ENCODE peak calls at places on chromosomes 3 and 15, in ten cellular contexts. One of them, this sample, is unnamed.

GRCh38 chr3:147030274-147030673 is 376.1 kb downstream of the ZIC4 start:
- DNase-seq in K562: no peak
- DNase-seq in trophoblast cell: no peak
- DNase-seq in adrenal gland: no peak
- DNase-seq in psoas muscle: no peak
- DNase-seq in choroid plexus epithelial cell: peak
- DNase-seq in foreskin fibroblast: no peak
- DNase-seq in pancreas: no peak
- DNase-seq in HFF-Myc: no peak
- DNase-seq in H7: no peak
- DNase-seq in this sample: no peak

GRCh38 chr15:74415966-74416916 is 17.5 kb downstream of the SEMA7A start:
- DNase-seq in K562: no peak
- DNase-seq in trophoblast cell: no peak
- DNase-seq in adrenal gland: no peak
- DNase-seq in psoas muscle: no peak
- DNase-seq in choroid plexus epithelial cell: no peak
- DNase-seq in foreskin fibroblast: no peak
- DNase-seq in pancreas: no peak
- DNase-seq in HFF-Myc: no peak
- DNase-seq in H7: no peak
- DNase-seq in this sample: no peak

GRCh38 chr3:185851046-185851445 is 26.2 kb upstream of the IGF2BP2 start:
- DNase-seq in K562: no peak
- DNase-seq in trophoblast cell: no peak
- DNase-seq in adrenal gland: no peak
- DNase-seq in psoas muscle: no peak
- DNase-seq in choroid plexus epithelial cell: no peak
- DNase-seq in foreskin fibroblast: no peak
- DNase-seq in pancreas: no peak
- DNase-seq in HFF-Myc: no peak
- DNase-seq in H7: no peak
- DNase-seq in this sample: no peak

GRCh38 chr3:126394977-126395321 is 240 bp downstream of the CFAP100 start:
- DNase-seq in K562: no peak
- DNase-seq in trophoblast cell: no peak
- DNase-seq in adrenal gland: no peak
- DNase-seq in psoas muscle: no peak
- DNase-seq in choroid plexus epithelial cell: no peak
- DNase-seq in foreskin fibroblast: no peak
- DNase-seq in pancreas: peak
- DNase-seq in HFF-Myc: no peak
- DNase-seq in H7: no peak
- DNase-seq in this sample: no peak

GRCh38 chr15:66846031-66846430 is 144.0 kb downstream of the SMAD6 start:
- DNase-seq in K562: no peak
- DNase-seq in trophoblast cell: no peak
- DNase-seq in adrenal gland: no peak
- DNase-seq in psoas muscle: no peak
- DNase-seq in choroid plexus epithelial cell: no peak
- DNase-seq in foreskin fibroblast: no peak
- DNase-seq in pancreas: no peak
- DNase-seq in HFF-Myc: no peak
- DNase-seq in H7: no peak
- DNase-seq in this sample: no peak

GRCh38 chr3:146577662-146578061 is 27.5 kb downstream of the PLSCR5 start:
- DNase-seq in K562: no peak
- DNase-seq in trophoblast cell: peak
- DNase-seq in adrenal gland: no peak
- DNase-seq in psoas muscle: no peak
- DNase-seq in choroid plexus epithelial cell: peak
- DNase-seq in foreskin fibroblast: peak
- DNase-seq in pancreas: no peak
- DNase-seq in HFF-Myc: no peak
- DNase-seq in H7: peak
- DNase-seq in this sample: peak

GRCh38 chr3:143604849-143605660 is 243.2 kb downstream of the SLC9A9 start:
- DNase-seq in K562: no peak
- DNase-seq in trophoblast cell: no peak
- DNase-seq in adrenal gland: no peak
- DNase-seq in psoas muscle: no peak
- DNase-seq in choroid plexus epithelial cell: peak
- DNase-seq in foreskin fibroblast: no peak
- DNase-seq in pancreas: no peak
- DNase-seq in HFF-Myc: no peak
- DNase-seq in H7: no peak
- DNase-seq in this sample: no peak

GRCh38 chr3:40291471-40291870 is 18.0 kb upstream of the EIF1B start:
- DNase-seq in K562: no peak
- DNase-seq in trophoblast cell: peak
- DNase-seq in adrenal gland: no peak
- DNase-seq in psoas muscle: no peak
- DNase-seq in choroid plexus epithelial cell: no peak
- DNase-seq in foreskin fibroblast: no peak
- DNase-seq in pancreas: no peak
- DNase-seq in HFF-Myc: no peak
- DNase-seq in H7: no peak
- DNase-seq in this sample: no peak

GRCh38 chr15:67013696-67014095 is 51.7 kb upstream of the SMAD3 start:
- DNase-seq in K562: no peak
- DNase-seq in trophoblast cell: no peak
- DNase-seq in adrenal gland: no peak
- DNase-seq in psoas muscle: peak
- DNase-seq in choroid plexus epithelial cell: peak
- DNase-seq in foreskin fibroblast: peak
- DNase-seq in pancreas: no peak
- DNase-seq in HFF-Myc: no peak
- DNase-seq in H7: peak
- DNase-seq in this sample: no peak

GRCh38 chr3:108106449-108106848 is 15.6 kb upstream of the CD47 start:
- DNase-seq in K562: no peak
- DNase-seq in trophoblast cell: no peak
- DNase-seq in adrenal gland: no peak
- DNase-seq in psoas muscle: no peak
- DNase-seq in choroid plexus epithelial cell: no peak
- DNase-seq in foreskin fibroblast: no peak
- DNase-seq in pancreas: no peak
- DNase-seq in HFF-Myc: no peak
- DNase-seq in H7: no peak
- DNase-seq in this sample: no peak

GRCh38 chr15:70955151-70955550 is 62.5 kb downstream of the LRRC49 start:
- DNase-seq in K562: no peak
- DNase-seq in trophoblast cell: no peak
- DNase-seq in adrenal gland: no peak
- DNase-seq in psoas muscle: no peak
- DNase-seq in choroid plexus epithelial cell: peak
- DNase-seq in foreskin fibroblast: peak
- DNase-seq in pancreas: no peak
- DNase-seq in HFF-Myc: no peak
- DNase-seq in H7: no peak
- DNase-seq in this sample: no peak

GRCh38 chr3:71025010-71025409 is 558.5 kb downstream of the FOXP1 start:
- DNase-seq in K562: no peak
- DNase-seq in trophoblast cell: peak
- DNase-seq in adrenal gland: no peak
- DNase-seq in psoas muscle: no peak
- DNase-seq in choroid plexus epithelial cell: no peak
- DNase-seq in foreskin fibroblast: no peak
- DNase-seq in pancreas: no peak
- DNase-seq in HFF-Myc: no peak
- DNase-seq in H7: no peak
- DNase-seq in this sample: no peak
- H3K4me3 ChIP-seq in K562: no peak
- H3K4me3 ChIP-seq in trophoblast cell: no peak
- H3K4me3 ChIP-seq in adrenal gland: no peak
- H3K4me3 ChIP-seq in psoas muscle: no peak
- H3K4me3 ChIP-seq in choroid plexus epithelial cell: no peak
- H3K4me3 ChIP-seq in foreskin fibroblast: no peak
- H3K4me3 ChIP-seq in pancreas: no peak
- H3K4me3 ChIP-seq in HFF-Myc: no peak
- H3K4me3 ChIP-seq in H7: no peak
- H3K4me3 ChIP-seq in this sample: no peak

DNA sequence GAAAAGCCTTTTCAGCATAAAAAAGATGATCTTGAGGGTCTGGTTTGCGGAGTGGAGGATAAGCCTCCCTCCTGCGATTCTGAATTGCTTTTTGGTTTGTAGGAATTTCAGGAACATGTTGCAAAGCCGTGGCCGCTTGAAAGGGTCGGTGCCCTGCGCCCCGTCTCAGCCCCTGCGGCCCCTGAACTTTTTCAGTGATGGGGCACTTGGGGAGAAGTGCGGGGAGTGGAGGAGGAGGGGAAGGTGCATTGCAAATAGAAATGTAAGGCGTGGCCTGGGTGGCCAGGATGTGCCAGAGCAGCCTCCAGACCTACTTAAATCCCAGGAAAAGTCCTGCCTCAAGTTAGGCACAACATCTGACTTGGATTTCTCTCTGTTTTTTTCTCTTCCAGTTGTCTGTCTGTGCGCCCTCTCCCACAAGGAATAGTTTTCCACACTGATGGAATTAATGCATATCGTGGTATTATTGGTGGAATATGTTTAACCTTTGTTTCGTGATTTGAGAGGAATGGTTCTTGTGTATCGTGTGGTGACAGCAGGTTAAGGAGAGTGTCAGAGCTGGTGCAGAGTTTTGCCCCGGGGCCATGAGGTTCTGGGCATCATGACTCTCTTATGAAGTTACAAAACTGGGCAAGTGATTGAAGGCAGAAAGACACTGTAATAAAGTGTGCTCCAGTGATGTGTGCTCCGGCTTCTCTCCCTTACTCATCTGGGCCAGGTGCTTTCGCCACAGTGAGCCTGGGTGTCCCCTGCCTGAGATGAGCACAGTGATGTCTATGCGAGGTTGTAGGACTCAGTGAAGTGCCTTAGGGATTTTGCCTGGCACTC is 153.8 kb downstream of the PGPEP1L start:
- DNase-seq in K562: no peak
- DNase-seq in trophoblast cell: no peak
- DNase-seq in adrenal gland: no peak
- DNase-seq in psoas muscle: peak
- DNase-seq in choroid plexus epithelial cell: peak
- DNase-seq in foreskin fibroblast: no peak
- DNase-seq in pancreas: no peak
- DNase-seq in HFF-Myc: no peak
- DNase-seq in H7: peak
- DNase-seq in this sample: no peak
- H3K4me3 ChIP-seq in K562: no peak
- H3K4me3 ChIP-seq in trophoblast cell: no peak
- H3K4me3 ChIP-seq in adrenal gland: no peak
- H3K4me3 ChIP-seq in psoas muscle: peak
- H3K4me3 ChIP-seq in choroid plexus epithelial cell: peak
- H3K4me3 ChIP-seq in foreskin fibroblast: peak
- H3K4me3 ChIP-seq in pancreas: no peak
- H3K4me3 ChIP-seq in HFF-Myc: peak
- H3K4me3 ChIP-seq in H7: peak
- H3K4me3 ChIP-seq in this sample: no peak

DNA sequence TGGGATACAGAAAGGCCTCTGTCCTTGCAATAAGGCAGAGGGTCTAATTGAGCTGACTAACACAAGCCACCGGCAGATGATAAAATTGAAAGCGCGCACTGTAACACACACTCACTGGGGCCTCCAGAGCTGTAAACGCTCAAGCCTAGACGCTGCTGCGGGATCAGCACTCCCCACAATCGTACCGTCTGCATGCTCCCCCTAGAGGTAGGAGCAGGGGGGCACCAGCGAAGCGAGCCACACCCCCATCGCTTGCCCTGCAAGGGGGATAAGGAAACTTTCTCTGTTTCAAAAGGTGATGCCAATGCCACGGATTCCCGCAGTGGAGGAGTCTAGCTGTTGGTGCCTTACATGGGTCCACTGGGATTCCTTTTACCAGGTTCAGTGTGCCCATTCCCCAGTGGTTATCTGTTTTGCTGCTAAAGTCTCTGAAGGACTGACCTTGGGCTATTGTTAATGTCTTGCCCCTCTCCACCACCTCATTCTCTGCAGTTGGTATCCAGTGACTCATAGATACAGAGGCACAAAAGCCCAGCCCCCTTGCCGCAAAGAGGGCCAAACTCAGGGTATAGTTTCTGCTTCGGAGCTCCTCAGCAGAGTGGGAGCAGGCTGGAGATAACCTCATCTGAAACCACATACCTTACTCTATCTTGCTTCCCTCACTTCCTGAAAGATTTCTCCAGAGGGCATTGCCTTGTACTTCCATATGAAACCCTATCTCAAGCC is 139.3 kb upstream of the KBTBD8 start:
- DNase-seq in K562: peak
- DNase-seq in trophoblast cell: no peak
- DNase-seq in adrenal gland: no peak
- DNase-seq in psoas muscle: no peak
- DNase-seq in choroid plexus epithelial cell: no peak
- DNase-seq in foreskin fibroblast: no peak
- DNase-seq in pancreas: no peak
- DNase-seq in HFF-Myc: no peak
- DNase-seq in H7: peak
- DNase-seq in this sample: no peak
- H3K4me3 ChIP-seq in K562: no peak
- H3K4me3 ChIP-seq in trophoblast cell: no peak
- H3K4me3 ChIP-seq in adrenal gland: no peak
- H3K4me3 ChIP-seq in psoas muscle: no peak
- H3K4me3 ChIP-seq in choroid plexus epithelial cell: no peak
- H3K4me3 ChIP-seq in foreskin fibroblast: no peak
- H3K4me3 ChIP-seq in pancreas: no peak
- H3K4me3 ChIP-seq in HFF-Myc: no peak
- H3K4me3 ChIP-seq in H7: no peak
- H3K4me3 ChIP-seq in this sample: no peak

GRCh38 chr15:78709263-78709882 is 68.4 kb upstream of the CHRNB4 start:
- DNase-seq in K562: peak
- DNase-seq in trophoblast cell: peak
- DNase-seq in adrenal gland: peak
- DNase-seq in psoas muscle: peak
- DNase-seq in choroid plexus epithelial cell: peak
- DNase-seq in foreskin fibroblast: peak
- DNase-seq in pancreas: peak
- DNase-seq in HFF-Myc: no peak
- DNase-seq in H7: peak
- DNase-seq in this sample: no peak
- H3K4me3 ChIP-seq in K562: no peak
- H3K4me3 ChIP-seq in trophoblast cell: no peak
- H3K4me3 ChIP-seq in adrenal gland: no peak
- H3K4me3 ChIP-seq in psoas muscle: peak
- H3K4me3 ChIP-seq in choroid plexus epithelial cell: no peak
- H3K4me3 ChIP-seq in foreskin fibroblast: peak
- H3K4me3 ChIP-seq in pancreas: no peak
- H3K4me3 ChIP-seq in HFF-Myc: no peak
- H3K4me3 ChIP-seq in H7: no peak
- H3K4me3 ChIP-seq in this sample: peak

GRCh38 chr3:136632625-136633081 is 119.5 kb downstream of the STAG1 start:
- DNase-seq in K562: no peak
- DNase-seq in trophoblast cell: no peak
- DNase-seq in adrenal gland: no peak
- DNase-seq in psoas muscle: no peak
- DNase-seq in choroid plexus epithelial cell: no peak
- DNase-seq in foreskin fibroblast: no peak
- DNase-seq in pancreas: no peak
- DNase-seq in HFF-Myc: no peak
- DNase-seq in H7: no peak
- DNase-seq in this sample: no peak
- H3K4me3 ChIP-seq in K562: no peak
- H3K4me3 ChIP-seq in trophoblast cell: no peak
- H3K4me3 ChIP-seq in adrenal gland: no peak
- H3K4me3 ChIP-seq in psoas muscle: no peak
- H3K4me3 ChIP-seq in choroid plexus epithelial cell: no peak
- H3K4me3 ChIP-seq in foreskin fibroblast: no peak
- H3K4me3 ChIP-seq in pancreas: no peak
- H3K4me3 ChIP-seq in HFF-Myc: no peak
- H3K4me3 ChIP-seq in H7: no peak
- H3K4me3 ChIP-seq in this sample: no peak

GRCh38 chr3:27720899-27721716 is 1.0 kb downstream of the EOMES start:
- DNase-seq in K562: no peak
- DNase-seq in trophoblast cell: peak
- DNase-seq in adrenal gland: no peak
- DNase-seq in psoas muscle: no peak
- DNase-seq in choroid plexus epithelial cell: no peak
- DNase-seq in foreskin fibroblast: no peak
- DNase-seq in pancreas: no peak
- DNase-seq in HFF-Myc: no peak
- DNase-seq in H7: peak
- DNase-seq in this sample: no peak
- H3K4me3 ChIP-seq in K562: no peak
- H3K4me3 ChIP-seq in trophoblast cell: peak
- H3K4me3 ChIP-seq in adrenal gland: no peak
- H3K4me3 ChIP-seq in psoas muscle: peak
- H3K4me3 ChIP-seq in choroid plexus epithelial cell: peak
- H3K4me3 ChIP-seq in foreskin fibroblast: peak
- H3K4me3 ChIP-seq in pancreas: peak
- H3K4me3 ChIP-seq in HFF-Myc: peak
- H3K4me3 ChIP-seq in H7: peak
- H3K4me3 ChIP-seq in this sample: peak

This sample was measured in epithelial cell of proximal tubule.